ENCODE peak calls at places on chromosome 5, in nine cellular contexts. B is dorsolateral prefrontal cortex, N is lower leg skin, Q is uterus, H is cardiac muscle cell, O is stomach, Z is PC-3, M is kidney, C is suprapubic skin. T is an unnamed sample.

GRCh38 chr5:143350790-143351603 is 52.5 kb downstream of the NR3C1 start:
- DNase-seq in B (no peak), N (no peak), Q (no peak), H (no peak), O (no peak), Z (peak; percentile 56), M (no peak), C (no peak), T (no peak)

GRCh38 chr5:105961572-105961971 is 1709.2 kb downstream of the EFNA5 start:
- DNase-seq in B (no peak), N (no peak), Q (no peak), H (no peak), O (no peak), Z (no peak), M (no peak), C (no peak), T (no peak)

GRCh38 chr5:176573564-176574296 is 24.6 kb downstream of the CDHR2 start:
- DNase-seq in B (peak; percentile 84), N (peak; percentile 93), Q (peak; percentile 40), H (peak; percentile 77), O (peak; percentile 71), Z (peak; percentile 63), M (peak; percentile 86), C (no peak), T (peak; percentile 81)

GRCh38 chr5:68331202-68332108 is 115.9 kb downstream of the PIK3R1 start:
- DNase-seq in B (no peak), N (no peak), Q (no peak), H (no peak), O (no peak), Z (no peak), M (no peak), C (no peak), T (no peak)

GRCh38 chr5:137286025-137286610 is 213.0 kb downstream of the SPOCK1 start:
- DNase-seq in B (no peak), N (no peak), Q (no peak), H (peak; percentile 31), O (no peak), Z (no peak), M (no peak), C (no peak), T (no peak)

GRCh38 chr5:172443441-172444109 is 10.8 kb downstream of the SH3PXD2B start:
- DNase-seq in B (no peak), N (peak; percentile 97), Q (peak; percentile 95), H (no peak), O (peak; percentile 63), Z (peak; percentile 95), M (no peak), C (peak; percentile 96), T (no peak)

GRCh38 chr5:179319123-179319522 is 26.1 kb downstream of the ADAMTS2 start:
- DNase-seq in B (no peak), N (no peak), Q (no peak), H (no peak), O (no peak), Z (no peak), M (no peak), C (no peak), T (no peak)

GRCh38 chr5:40834391-40834848 is 602 bp downstream of the RPL37 start:
- DNase-seq in B (no peak), N (no peak), Q (no peak), H (peak; percentile 52), O (peak; percentile 39), Z (no peak), M (no peak), C (no peak), T (no peak)

GRCh38 chr5:143841446-143841845 is 29.5 kb downstream of the HMHB1 start:
- DNase-seq in B (no peak), N (no peak), Q (no peak), H (no peak), O (no peak), Z (no peak), M (no peak), C (no peak), T (no peak)

GRCh38 chr5:90169078-90169477 is 240.5 kb downstream of the CETN3 start:
- DNase-seq in B (no peak), N (no peak), Q (no peak), H (no peak), O (peak; percentile 28), Z (no peak), M (no peak), C (no peak), T (no peak)

GRCh38 chr5:17276445-17276844 is 59.0 kb downstream of the BASP1 start:
- DNase-seq in B (no peak), N (no peak), Q (no peak), H (no peak), O (no peak), Z (no peak), M (no peak), C (no peak), T (no peak)

GRCh38 chr5:83414601-83415000 is 56.9 kb upstream of the VCAN start:
- DNase-seq in B (no peak), N (no peak), Q (no peak), H (no peak), O (no peak), Z (no peak), M (no peak), C (no peak), T (no peak)

GRCh38 chr5:126544087-126544740 is 50.8 kb downstream of the ALDH7A1 start:
- DNase-seq in B (no peak), N (no peak), Q (no peak), H (peak; percentile 29), O (peak; percentile 40), Z (peak; percentile 44), M (no peak), C (no peak), T (peak; percentile 59)

DNA sequence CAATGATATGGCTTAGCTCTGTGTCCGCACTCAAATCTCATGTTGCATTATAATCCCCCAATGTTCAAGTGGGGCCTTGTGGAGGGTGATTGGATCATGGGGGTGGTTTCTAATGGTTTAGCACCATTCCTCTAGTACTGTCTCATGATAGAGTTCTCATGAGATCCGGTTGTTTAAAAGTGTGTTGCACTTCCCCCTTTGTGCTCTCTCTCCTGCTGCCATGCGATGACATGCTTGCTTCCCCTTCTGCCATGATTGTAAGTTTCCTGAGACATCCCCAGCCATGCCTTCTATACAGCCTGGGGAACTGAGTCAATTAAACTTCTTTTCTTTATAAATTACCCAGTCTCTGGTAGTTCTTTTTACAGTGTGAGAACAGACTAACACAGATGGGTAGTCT is 427.1 kb downstream of the CHSY3 start:
- DNase-seq in B (no peak), N (no peak), Q (no peak), H (no peak), O (no peak), Z (no peak), M (no peak), C (no peak), T (no peak)
- TF ChIP-seq CTCF in B (no peak), N (no peak), Q (no peak), H (no peak), O (no peak), Z (no peak), M (no peak), C (no peak), T (no peak)

GRCh38 chr5:78801413-78801812 is 152.8 kb upstream of the LHFPL2 start:
- DNase-seq in B (no peak), N (no peak), Q (no peak), H (no peak), O (no peak), Z (no peak), M (no peak), C (no peak), T (no peak)

GRCh38 chr5:78803386-78803785 is 154.8 kb upstream of the LHFPL2 start:
- DNase-seq in B (no peak), N (peak; percentile 92), Q (peak; percentile 87), H (no peak), O (no peak), Z (no peak), M (peak; percentile 81), C (peak; percentile 88), T (no peak)

GRCh38 chr5:78797945-78798731 is 149.6 kb upstream of the LHFPL2 start:
- DNase-seq in B (no peak), N (no peak), Q (no peak), H (no peak), O (no peak), Z (no peak), M (no peak), C (no peak), T (no peak)

GRCh38 chr5:78795757-78796156 is 147.2 kb upstream of the LHFPL2 start:
- DNase-seq in B (no peak), N (no peak), Q (no peak), H (no peak), O (no peak), Z (no peak), M (no peak), C (no peak), T (no peak)

DNA sequence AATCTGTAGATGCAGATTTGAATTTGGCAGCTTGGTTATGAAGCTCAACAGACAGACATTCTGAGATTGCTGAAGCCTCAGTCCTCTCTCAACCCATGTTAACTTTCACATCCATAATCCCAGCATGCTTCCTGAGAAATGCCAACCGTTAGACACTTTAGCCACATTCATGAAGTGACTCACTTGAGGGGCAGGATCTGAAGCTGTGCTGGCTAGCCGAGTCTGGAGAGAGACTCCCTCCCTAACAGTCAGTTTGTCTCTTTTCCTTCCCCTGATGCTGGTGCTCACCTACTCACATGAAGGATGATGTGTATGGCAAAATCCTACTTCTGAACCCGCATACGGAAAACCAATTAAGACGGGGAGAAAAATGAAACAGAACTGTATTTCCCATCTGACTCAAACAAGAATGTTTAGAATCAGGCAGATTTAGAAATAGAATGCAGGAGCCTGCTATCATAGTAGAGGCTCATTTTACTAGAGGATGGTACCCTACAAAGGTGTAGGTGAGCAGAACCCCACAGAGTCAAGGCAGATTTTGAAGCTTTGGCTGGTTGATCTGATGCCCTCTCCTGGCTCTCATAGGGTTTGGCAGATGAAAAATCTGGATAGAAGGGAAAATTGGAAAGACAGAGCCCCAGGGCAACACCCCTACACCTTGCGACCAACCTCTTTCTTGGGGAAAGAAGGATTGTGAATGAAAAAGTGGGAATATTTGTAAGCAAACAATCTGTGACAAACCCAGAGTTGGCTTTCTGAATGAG is 150.9 kb upstream of the LHFPL2 start:
- DNase-seq in B (no peak), N (no peak), Q (no peak), H (no peak), O (no peak), Z (peak; percentile 10), M (no peak), C (no peak), T (no peak)
- TF ChIP-seq CTCF in B (peak; percentile 10), N (no peak), Q (no peak), H (no peak), O (no peak), Z (peak; percentile 29), M (no peak), C (no peak), T (no peak)

DNA sequence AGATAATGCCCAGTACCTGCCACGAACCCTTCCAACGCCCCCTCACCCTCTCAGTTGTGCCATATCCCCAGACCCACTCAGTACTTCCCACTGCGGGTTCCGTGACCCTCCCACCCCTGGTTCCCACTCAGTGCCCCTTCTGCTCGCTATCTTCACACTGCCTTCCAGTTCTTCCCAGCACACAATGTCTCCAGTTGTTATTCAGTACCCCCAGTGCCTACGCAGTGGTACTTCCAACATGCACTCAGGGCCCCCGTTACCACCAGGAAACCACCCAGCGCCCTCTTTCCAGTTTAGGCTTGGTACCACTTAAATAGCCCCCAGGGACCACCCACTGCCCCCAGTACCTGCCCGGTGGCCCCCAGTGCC is 30.6 kb upstream of the PSD2 start:
- DNase-seq in B (no peak), N (no peak), Q (no peak), H (no peak), O (no peak), Z (no peak), M (no peak), C (no peak), T (no peak)
- TF ChIP-seq CTCF in B (no peak), N (no peak), Q (no peak), H (no peak), O (no peak), Z (no peak), M (no peak), C (no peak), T (no peak)

GRCh38 chr5:33675958-33676464 is 215.8 kb downstream of the ADAMTS12 start:
- DNase-seq in B (no peak), N (no peak), Q (no peak), H (no peak), O (no peak), Z (no peak), M (no peak), C (no peak), T (no peak)
- TF ChIP-seq CTCF in B (no peak), N (no peak), Q (no peak), H (no peak), O (no peak), Z (no peak), M (no peak), C (no peak), T (no peak)